ENCODE peak calls at places on chromosomes 12 and 14, in five cellular contexts. H, R, Q, U and X are unnamed samples.

GRCh38 chr14:68140111-68140741 is 320.6 kb downstream of the RAD51B start:
- DNase-seq in H (peak), R (peak), Q (no peak), U (no peak), X (peak)

GRCh38 chr12:19884081-19884480 is 444.8 kb downstream of the AEBP2 start:
- DNase-seq in H (no peak), R (peak), Q (no peak), U (no peak), X (no peak)

GRCh38 chr12:6231359-6232268 is 31.4 kb downstream of the CD9 start:
- DNase-seq in H (no peak), R (no peak), Q (no peak), U (no peak), X (no peak)

GRCh38 chr12:50614167-50614762 is 109.5 kb downstream of the DIP2B start:
- DNase-seq in H (no peak), R (no peak), Q (no peak), U (no peak), X (no peak)

GRCh38 chr12:106648736-106649135 is 65.9 kb downstream of the RFX4 start:
- DNase-seq in H (no peak), R (no peak), Q (no peak), U (no peak), X (no peak)

GRCh38 chr12:106759526-106760183 is 14.8 kb upstream of the RIC8B start:
- DNase-seq in H (no peak), R (no peak), Q (no peak), U (no peak), X (no peak)

GRCh38 chr12:58341791-58342190 is 400.4 kb downstream of the ATP23 start:
- DNase-seq in H (no peak), R (no peak), Q (no peak), U (no peak), X (no peak)

GRCh38 chr14:101654051-101654450 is 92.8 kb downstream of the DIO3 start:
- DNase-seq in H (no peak), R (no peak), Q (no peak), U (no peak), X (no peak)

GRCh38 chr14:94153750-94154350 is 20.3 kb upstream of the PPP4R4 start:
- DNase-seq in H (no peak), R (no peak), Q (no peak), U (no peak), X (no peak)

GRCh38 chr12:105748806-105749600 is 389.8 kb downstream of the NUAK1 start:
- DNase-seq in H (no peak), R (no peak), Q (no peak), U (no peak), X (no peak)

GRCh38 chr12:18151036-18151435 is 61.0 kb upstream of the RERGL start:
- DNase-seq in H (no peak), R (no peak), Q (no peak), U (no peak), X (no peak)

GRCh38 chr12:104672501-104673265 is 215.9 kb downstream of the CHST11 start:
- DNase-seq in H (no peak), R (peak), Q (no peak), U (no peak), X (no peak)

GRCh38 chr12:77299910-77300772 is 234.8 kb upstream of the E2F7 start:
- DNase-seq in H (peak), R (peak), Q (no peak), U (no peak), X (peak)

GRCh38 chr12:40261937-40262336 is 37.1 kb downstream of the LRRK2 start:
- DNase-seq in H (no peak), R (no peak), Q (no peak), U (no peak), X (no peak)

GRCh38 chr14:68397827-68398226 is 395.0 kb downstream of the ZFP36L1 start:
- DNase-seq in H (peak), R (no peak), Q (no peak), U (no peak), X (no peak)

GRCh38 chr14:64117671-64118402 is 176.3 kb downstream of the ESR2 start:
- DNase-seq in H (no peak), R (peak), Q (no peak), U (no peak), X (peak)

GRCh38 chr12:79301181-79301580 is 389.6 kb downstream of the PAWR start:
- DNase-seq in H (no peak), R (no peak), Q (no peak), U (no peak), X (no peak)

GRCh38 chr12:19191563-19191962 is 62.0 kb downstream of the PLEKHA5 start:
- DNase-seq in H (no peak), R (no peak), Q (no peak), U (no peak), X (no peak)

GRCh38 chr12:90023207-90023870 is 314.7 kb upstream of the ATP2B1 start:
- DNase-seq in H (no peak), R (no peak), Q (no peak), U (no peak), X (no peak)

GRCh38 chr14:72555609-72556000 is 338.3 kb downstream of the DPF3 start:
- DNase-seq in H (no peak), R (no peak), Q (no peak), U (no peak), X (no peak)

GRCh38 chr14:22986508-22987054 is 4.2 kb upstream of the AJUBA start:
- DNase-seq in H (peak), R (peak), Q (peak), U (peak), X (no peak)

GRCh38 chr14:61695695-61696527 is 598 bp downstream of the HIF1A start:
- DNase-seq in H (no peak), R (peak), Q (peak), U (peak), X (no peak)

GRCh38 chr12:117212563-117213190 is 22.4 kb upstream of the FBXO21 start:
- DNase-seq in H (peak), R (peak), Q (peak), U (peak), X (peak)

GRCh38 chr12:45731376-45731775 is 1.9 kb downstream of the ARID2 start:
- DNase-seq in H (no peak), R (no peak), Q (no peak), U (no peak), X (no peak)

GRCh38 chr14:93685121-93685520 is 103.2 kb downstream of the PRIMA1 start:
- DNase-seq in H (no peak), R (no peak), Q (no peak), U (no peak), X (no peak)

GRCh38 chr14:70926187-70926830 is 19.1 kb downstream of the PCNX1 start:
- DNase-seq in H (no peak), R (no peak), Q (no peak), U (no peak), X (no peak)

GRCh38 chr12:67988600-67988999 is 647 bp upstream of the IFNG-AS1 start:
- DNase-seq in H (no peak), R (no peak), Q (no peak), U (no peak), X (no peak)

GRCh38 chr12:14960548-14961465 is 594 bp downstream of the ARHGDIB start:
- DNase-seq in H (no peak), R (no peak), Q (no peak), U (no peak), X (no peak)

GRCh38 chr14:20489093-20489994 is 16.0 kb upstream of the RNASE10 start:
- DNase-seq in H (no peak), R (no peak), Q (no peak), U (no peak), X (no peak)

GRCh38 chr14:101102875-101103274 is 199.4 kb upstream of the RTL1 start:
- DNase-seq in H (no peak), R (no peak), Q (peak), U (peak), X (no peak)

GRCh38 chr12:8078400-8078799 is 3.7 kb upstream of the NECAP1 start:
- DNase-seq in H (peak), R (peak), Q (no peak), U (no peak), X (peak)

GRCh38 chr12:123097521-123098084 is 53.3 kb downstream of the PITPNM2 start:
- DNase-seq in H (no peak), R (no peak), Q (no peak), U (no peak), X (no peak)

GRCh38 chr14:103185051-103186027 is 62.1 kb downstream of the TNFAIP2 start:
- DNase-seq in H (no peak), R (peak), Q (no peak), U (no peak), X (no peak)

GRCh38 chr14:50452979-50453705 is 56.5 kb upstream of the CDKL1 start:
- DNase-seq in H (peak), R (no peak), Q (no peak), U (no peak), X (peak)

GRCh38 chr12:49961993-49962764 is 507 bp downstream of the AQP5 start:
- DNase-seq in H (no peak), R (no peak), Q (no peak), U (no peak), X (no peak)

GRCh38 chr12:101698782-101699347 is 1.4 kb downstream of the CHPT1 start:
- DNase-seq in H (no peak), R (no peak), Q (peak), U (no peak), X (no peak)
- H3K4me3 ChIP-seq in H (peak), R (peak), Q (peak), U (peak), X (peak)

GRCh38 chr14:35985504-35986218 is 159.5 kb downstream of the BRMS1L start:
- DNase-seq in H (no peak), R (peak), Q (no peak), U (no peak), X (no peak)
- TF ChIP-seq CTCF in H (no peak), R (no peak), Q (no peak), U (no peak), X (no peak)

GRCh38 chr12:96083020-96083489 is 47.7 kb upstream of the LTA4H start:
- DNase-seq in H (no peak), R (no peak), Q (no peak), U (no peak), X (no peak)
- H3K4me3 ChIP-seq in H (no peak), R (no peak), Q (no peak), U (no peak), X (no peak)

GRCh38 chr14:29217813-29218450 is 451.3 kb downstream of the FOXG1 start:
- DNase-seq in H (no peak), R (no peak), Q (no peak), U (no peak), X (no peak)

GRCh38 chr14:29216774-29217232 is 450.2 kb downstream of the FOXG1 start:
- DNase-seq in H (no peak), R (no peak), Q (no peak), U (no peak), X (no peak)

GRCh38 chr14:29220077-29220476 is 453.5 kb downstream of the FOXG1 start:
- DNase-seq in H (no peak), R (no peak), Q (no peak), U (no peak), X (no peak)

GRCh38 chr14:29227631-29228030 is 461.0 kb downstream of the FOXG1 start:
- DNase-seq in H (no peak), R (no peak), Q (no peak), U (no peak), X (no peak)

DNA sequence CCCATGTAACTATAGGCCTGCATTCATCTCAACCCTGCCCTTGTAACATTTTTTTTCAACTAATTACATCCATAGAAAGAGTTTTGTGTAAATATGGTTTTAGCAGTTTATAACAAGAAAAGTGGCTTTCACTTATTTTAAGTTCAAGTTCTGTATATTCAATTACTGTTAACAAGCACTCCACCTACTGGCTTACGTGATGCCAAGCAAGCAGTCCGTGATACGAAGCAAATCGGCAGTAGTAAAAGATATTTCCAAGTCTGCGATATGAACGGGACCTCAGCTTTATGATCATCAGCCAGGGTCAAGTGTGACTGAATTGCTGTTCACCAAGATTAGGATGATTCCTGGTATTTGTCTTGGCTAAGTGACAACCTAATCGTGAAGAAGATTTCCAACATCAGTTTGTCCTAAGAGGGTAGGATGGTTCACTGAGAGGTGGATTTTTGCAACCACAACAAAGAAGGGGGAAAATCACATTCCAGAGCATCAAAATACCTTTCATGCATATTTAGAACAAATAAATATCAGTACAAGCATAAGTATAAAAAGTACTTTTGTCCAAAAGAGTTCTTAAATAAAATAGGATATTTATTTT is 456.2 kb downstream of the FOXG1 start:
- DNase-seq in H (no peak), R (peak), Q (no peak), U (no peak), X (no peak)
- TF ChIP-seq CTCF in H (peak), R (peak), Q (no peak), U (no peak), X (peak)

DNA sequence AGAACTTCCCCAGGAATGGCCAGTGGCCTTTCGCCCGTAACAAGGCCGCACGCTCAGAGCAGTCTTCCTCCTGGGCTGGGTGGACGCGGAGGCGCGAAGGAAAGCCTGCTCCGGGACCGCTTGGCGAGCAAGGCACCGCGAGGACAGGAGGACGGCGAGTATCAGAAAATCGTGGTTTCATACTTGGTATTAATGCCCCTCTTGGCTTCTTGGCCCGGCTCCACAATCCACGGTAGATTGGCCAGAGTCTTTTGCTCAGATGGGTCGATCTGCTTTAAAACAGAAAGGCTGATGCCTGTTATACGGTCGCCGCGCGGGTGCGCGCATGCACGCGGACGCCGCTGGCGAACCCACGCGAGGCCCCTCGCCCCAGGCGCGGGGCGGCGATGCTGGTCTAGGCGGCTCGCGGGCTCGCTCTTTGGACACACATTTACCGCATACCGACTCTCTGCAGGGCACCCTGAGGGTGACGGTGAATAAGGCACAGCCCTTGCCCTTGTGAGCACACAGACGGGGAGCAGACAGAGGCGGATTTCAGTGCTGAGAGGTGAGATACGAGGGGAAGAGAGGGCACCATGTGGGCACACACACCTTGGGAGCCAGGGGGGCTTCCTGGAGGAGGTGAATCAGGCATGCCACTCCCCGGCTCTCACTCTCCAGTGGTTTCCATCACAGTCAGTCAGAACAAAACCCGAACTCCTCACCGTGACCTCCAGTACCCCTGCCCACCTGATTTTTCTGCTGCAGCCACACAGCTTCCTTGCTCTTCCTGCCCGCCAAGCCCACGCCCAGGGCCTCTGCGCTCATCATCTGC is 100.7 kb downstream of the APAF1 start:
- DNase-seq in H (no peak), R (no peak), Q (no peak), U (no peak), X (no peak)
- H3K4me3 ChIP-seq in H (peak), R (peak), Q (peak), U (peak), X (peak)

DNA sequence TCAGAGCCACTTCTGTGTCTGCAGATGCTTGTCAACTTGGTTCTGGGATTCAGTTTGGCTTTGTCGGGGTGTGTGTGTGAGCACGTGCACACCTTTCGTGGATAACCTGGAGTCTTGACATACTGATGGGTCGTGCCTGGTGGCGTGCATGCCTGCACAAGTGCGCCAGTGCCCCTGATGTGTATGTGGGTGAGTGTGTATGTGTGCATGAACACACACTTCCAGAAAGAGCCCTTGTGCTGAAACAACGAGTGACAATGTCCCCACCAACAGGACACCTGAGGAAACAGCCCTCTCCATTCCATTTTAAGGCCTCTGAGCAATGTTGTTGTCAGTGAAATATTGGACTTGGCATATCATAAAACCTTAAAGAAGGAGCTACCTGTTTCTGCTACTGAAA is 53.9 kb downstream of the SMUG1 start:
- DNase-seq in H (no peak), R (peak), Q (peak), U (no peak), X (no peak)
- TF ChIP-seq CTCF in H (no peak), R (no peak), Q (no peak), U (no peak), X (no peak)

GRCh38 chr12:130609966-130610365 is 106.1 kb downstream of the RIMBP2 start:
- DNase-seq in H (no peak), R (no peak), Q (no peak), U (no peak), X (no peak)
- H3K4me3 ChIP-seq in H (no peak), R (no peak), Q (no peak), U (no peak), X (no peak)

DNA sequence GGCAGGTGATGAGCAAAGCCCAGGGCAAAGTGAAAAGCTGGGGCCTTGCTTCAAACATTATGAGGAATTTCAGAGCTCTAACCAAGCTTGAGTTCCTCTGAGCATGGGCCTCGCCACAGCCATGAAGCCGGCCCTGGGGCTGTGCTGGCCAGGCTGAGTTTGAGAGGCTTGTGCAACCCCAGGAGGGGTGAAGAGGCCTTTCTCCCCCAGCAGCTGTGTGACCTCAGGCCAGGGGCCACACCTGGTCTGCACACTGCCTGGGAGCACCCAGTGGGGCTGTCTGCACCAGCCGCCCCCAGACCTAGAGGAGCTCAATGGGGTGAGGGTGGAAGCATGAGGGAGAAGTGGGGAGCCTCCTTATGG is 204.9 kb upstream of the C14orf180 start:
- DNase-seq in H (no peak), R (no peak), Q (no peak), U (no peak), X (no peak)
- TF ChIP-seq CTCF in H (no peak), R (no peak), Q (no peak), U (no peak), X (no peak)

DNA sequence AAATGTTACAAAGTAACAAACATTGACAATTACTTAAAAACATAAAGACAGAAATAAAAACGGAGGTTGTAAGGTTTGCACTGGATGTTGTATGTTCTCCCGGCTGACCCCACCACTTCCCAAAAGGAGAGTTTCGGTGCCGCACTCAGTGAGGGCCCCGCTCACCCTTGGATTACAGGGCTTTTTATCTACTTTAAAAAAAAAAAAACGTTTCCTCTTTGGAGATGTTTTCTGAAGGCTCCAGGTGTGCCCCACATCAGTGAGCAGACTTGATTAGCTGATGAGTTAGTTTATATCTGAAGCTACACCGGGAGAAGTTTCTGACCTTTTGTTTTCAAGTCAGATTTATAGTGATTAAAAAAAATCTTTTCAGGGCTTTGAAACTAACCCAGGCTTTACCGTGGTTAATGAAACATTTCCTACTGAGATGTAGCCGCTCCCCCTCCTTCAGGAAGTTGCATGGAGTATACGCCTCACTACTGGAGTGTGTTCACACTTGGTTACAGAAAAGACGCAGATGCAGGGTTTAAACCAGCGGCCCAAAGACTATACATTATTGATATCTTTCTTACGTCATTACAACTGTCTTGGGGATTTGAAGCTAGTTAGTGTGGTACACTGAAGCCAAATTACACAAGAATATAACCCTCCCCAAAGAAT is 38.0 kb upstream of the BCL7A start:
- DNase-seq in H (no peak), R (no peak), Q (no peak), U (no peak), X (no peak)
- H3K4me3 ChIP-seq in H (no peak), R (no peak), Q (no peak), U (no peak), X (no peak)